ENCODE peak calls at places on chromosomes 6 and 20, in seven cellular contexts. One of them, this sample, is unnamed.

GRCh38 chr6:10541591-10541990 is 20.4 kb downstream of the GCNT2 start:
- DNase-seq in tibial artery: no peak
- DNase-seq in prostate gland: no peak
- DNase-seq in adrenal gland: no peak
- DNase-seq in PC-3: no peak
- DNase-seq in AG04450: no peak
- DNase-seq in fibroblast of lung: no peak
- DNase-seq in this sample: no peak

GRCh38 chr20:62233684-62234083 is 4.6 kb upstream of the OSBPL2 start:
- DNase-seq in tibial artery: no peak
- DNase-seq in prostate gland: no peak
- DNase-seq in adrenal gland: no peak
- DNase-seq in PC-3: no peak
- DNase-seq in AG04450: no peak
- DNase-seq in fibroblast of lung: no peak
- DNase-seq in this sample: no peak

GRCh38 chr6:13445744-13446115 is 41.7 kb downstream of the GFOD1 start:
- DNase-seq in tibial artery: no peak
- DNase-seq in prostate gland: no peak
- DNase-seq in adrenal gland: no peak
- DNase-seq in PC-3: no peak
- DNase-seq in AG04450: no peak
- DNase-seq in fibroblast of lung: no peak
- DNase-seq in this sample: no peak

GRCh38 chr20:21235713-21236445 is 67.3 kb upstream of the XRN2 start:
- DNase-seq in tibial artery: no peak
- DNase-seq in prostate gland: peak; percentile 70
- DNase-seq in adrenal gland: peak; percentile 88
- DNase-seq in PC-3: peak; percentile 86
- DNase-seq in AG04450: peak; percentile 32
- DNase-seq in fibroblast of lung: peak; percentile 75
- DNase-seq in this sample: peak; percentile 25

GRCh38 chr6:111427341-111428116 is 55.5 kb downstream of the REV3L start:
- DNase-seq in tibial artery: no peak
- DNase-seq in prostate gland: peak; percentile 32
- DNase-seq in adrenal gland: no peak
- DNase-seq in PC-3: peak; percentile 91
- DNase-seq in AG04450: peak; percentile 11
- DNase-seq in fibroblast of lung: peak; percentile 79
- DNase-seq in this sample: no peak

GRCh38 chr6:117613920-117614535 is 11.7 kb upstream of the GOPC start:
- DNase-seq in tibial artery: no peak
- DNase-seq in prostate gland: no peak
- DNase-seq in adrenal gland: no peak
- DNase-seq in PC-3: no peak
- DNase-seq in AG04450: no peak
- DNase-seq in fibroblast of lung: no peak
- DNase-seq in this sample: no peak

GRCh38 chr6:22470454-22471368 is 98.7 kb upstream of the HDGFL1 start:
- DNase-seq in tibial artery: peak; percentile 73
- DNase-seq in prostate gland: peak; percentile 80
- DNase-seq in adrenal gland: peak; percentile 74
- DNase-seq in PC-3: peak; percentile 89
- DNase-seq in AG04450: no peak
- DNase-seq in fibroblast of lung: peak; percentile 72
- DNase-seq in this sample: peak; percentile 27

GRCh38 chr20:37973059-37973910 is 60.0 kb downstream of the TTI1 start:
- DNase-seq in tibial artery: peak; percentile 29
- DNase-seq in prostate gland: no peak
- DNase-seq in adrenal gland: peak; percentile 6
- DNase-seq in PC-3: no peak
- DNase-seq in AG04450: no peak
- DNase-seq in fibroblast of lung: no peak
- DNase-seq in this sample: no peak

GRCh38 chr6:85460951-85461805 is 11.3 kb downstream of the NT5E start:
- DNase-seq in tibial artery: no peak
- DNase-seq in prostate gland: no peak
- DNase-seq in adrenal gland: no peak
- DNase-seq in PC-3: peak; percentile 68
- DNase-seq in AG04450: no peak
- DNase-seq in fibroblast of lung: peak; percentile 64
- DNase-seq in this sample: no peak

GRCh38 chr6:28606424-28607391 is 81.0 kb downstream of the GPX5 start:
- DNase-seq in tibial artery: no peak
- DNase-seq in prostate gland: no peak
- DNase-seq in adrenal gland: peak; percentile 66
- DNase-seq in PC-3: peak; percentile 59
- DNase-seq in AG04450: no peak
- DNase-seq in fibroblast of lung: peak; percentile 69
- DNase-seq in this sample: no peak

GRCh38 chr6:112626468-112627082 is 279.4 kb downstream of the RFPL4B start:
- DNase-seq in tibial artery: no peak
- DNase-seq in prostate gland: no peak
- DNase-seq in adrenal gland: no peak
- DNase-seq in PC-3: peak; percentile 55
- DNase-seq in AG04450: peak; percentile 27
- DNase-seq in fibroblast of lung: peak; percentile 78
- DNase-seq in this sample: no peak

GRCh38 chr20:32680544-32681174 is 6.9 kb upstream of the C20orf203 start:
- DNase-seq in tibial artery: no peak
- DNase-seq in prostate gland: no peak
- DNase-seq in adrenal gland: no peak
- DNase-seq in PC-3: no peak
- DNase-seq in AG04450: no peak
- DNase-seq in fibroblast of lung: no peak
- DNase-seq in this sample: no peak

GRCh38 chr20:13119583-13119982 is 101.5 kb upstream of the ISM1 start:
- DNase-seq in tibial artery: no peak
- DNase-seq in prostate gland: peak; percentile 49
- DNase-seq in adrenal gland: peak; percentile 57
- DNase-seq in PC-3: peak; percentile 87
- DNase-seq in AG04450: peak; percentile 7
- DNase-seq in fibroblast of lung: peak; percentile 73
- DNase-seq in this sample: no peak

GRCh38 chr6:16930432-16930831 is 169.2 kb upstream of the ATXN1 start:
- DNase-seq in tibial artery: no peak
- DNase-seq in prostate gland: no peak
- DNase-seq in adrenal gland: no peak
- DNase-seq in PC-3: no peak
- DNase-seq in AG04450: no peak
- DNase-seq in fibroblast of lung: no peak
- DNase-seq in this sample: no peak
- H3K27ac ChIP-seq in tibial artery: no peak overlapping the region
- H3K27ac ChIP-seq in prostate gland: no peak overlapping the region
- H3K27ac ChIP-seq in adrenal gland: no peak overlapping the region
- H3K27ac ChIP-seq in PC-3: no peak overlapping the region
- H3K27ac ChIP-seq in AG04450: no peak overlapping the region
- H3K27ac ChIP-seq in fibroblast of lung: peak overlapping the region; percentile 60
- H3K27ac ChIP-seq in this sample: no peak overlapping the region

GRCh38 chr6:33779895-33780294 is 9.0 kb downstream of the LEMD2 start:
- DNase-seq in tibial artery: no peak
- DNase-seq in prostate gland: no peak
- DNase-seq in adrenal gland: no peak
- DNase-seq in PC-3: no peak
- DNase-seq in AG04450: no peak
- DNase-seq in fibroblast of lung: no peak
- DNase-seq in this sample: no peak

GRCh38 chr6:33781105-33781975 is 7.6 kb downstream of the LEMD2 start:
- DNase-seq in tibial artery: no peak
- DNase-seq in prostate gland: no peak
- DNase-seq in adrenal gland: no peak
- DNase-seq in PC-3: peak; percentile 79
- DNase-seq in AG04450: no peak
- DNase-seq in fibroblast of lung: no peak
- DNase-seq in this sample: no peak

GRCh38 chr6:33777716-33778474 is 11.0 kb downstream of the LEMD2 start:
- DNase-seq in tibial artery: no peak
- DNase-seq in prostate gland: no peak
- DNase-seq in adrenal gland: no peak
- DNase-seq in PC-3: no peak
- DNase-seq in AG04450: no peak
- DNase-seq in fibroblast of lung: no peak
- DNase-seq in this sample: no peak

GRCh38 chr6:33778475-33779121 is 10.3 kb downstream of the LEMD2 start:
- DNase-seq in tibial artery: no peak
- DNase-seq in prostate gland: no peak
- DNase-seq in adrenal gland: no peak
- DNase-seq in PC-3: no peak
- DNase-seq in AG04450: no peak
- DNase-seq in fibroblast of lung: no peak
- DNase-seq in this sample: no peak

DNA sequence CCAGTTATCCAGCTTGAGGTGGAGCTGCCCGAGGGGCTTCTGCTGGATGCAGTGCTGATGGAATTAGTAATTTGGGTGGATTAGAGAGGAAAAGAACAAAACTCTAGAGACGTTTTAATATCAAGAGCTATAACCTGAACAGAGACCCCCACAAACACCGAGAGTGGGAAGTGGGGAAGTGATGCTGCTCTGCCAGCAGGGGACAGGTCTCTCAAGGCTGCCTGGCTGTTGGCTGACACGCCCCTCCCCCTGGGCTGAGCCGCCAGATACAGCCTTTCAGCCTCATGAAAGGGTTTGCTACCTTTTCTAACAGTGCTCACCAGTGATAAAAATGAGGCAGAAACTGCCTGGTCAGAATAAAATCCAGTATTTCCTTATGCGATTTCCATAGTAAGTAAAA is 9.6 kb downstream of the LEMD2 start:
- DNase-seq in tibial artery: no peak
- DNase-seq in prostate gland: no peak
- DNase-seq in adrenal gland: no peak
- DNase-seq in PC-3: no peak
- DNase-seq in AG04450: no peak
- DNase-seq in fibroblast of lung: no peak
- DNase-seq in this sample: no peak
- TF ChIP-seq CTCF in tibial artery: no peak
- TF ChIP-seq CTCF in prostate gland: no peak
- TF ChIP-seq CTCF in adrenal gland: no peak
- TF ChIP-seq CTCF in PC-3: no peak
- TF ChIP-seq CTCF in AG04450: no peak
- TF ChIP-seq CTCF in fibroblast of lung: no peak
- TF ChIP-seq CTCF in this sample: no peak

GRCh38 chr6:137260205-137260604 is 41.0 kb upstream of the IFNGR1 start:
- DNase-seq in tibial artery: no peak
- DNase-seq in prostate gland: no peak
- DNase-seq in adrenal gland: no peak
- DNase-seq in PC-3: no peak
- DNase-seq in AG04450: no peak
- DNase-seq in fibroblast of lung: no peak
- DNase-seq in this sample: no peak

GRCh38 chr6:137261393-137262154 is 42.4 kb upstream of the IFNGR1 start:
- DNase-seq in tibial artery: no peak
- DNase-seq in prostate gland: peak; percentile 15
- DNase-seq in adrenal gland: no peak
- DNase-seq in PC-3: peak; percentile 87
- DNase-seq in AG04450: peak; percentile 34
- DNase-seq in fibroblast of lung: peak; percentile 77
- DNase-seq in this sample: no peak

GRCh38 chr6:137258170-137258569 is 39.0 kb upstream of the IFNGR1 start:
- DNase-seq in tibial artery: no peak
- DNase-seq in prostate gland: no peak
- DNase-seq in adrenal gland: no peak
- DNase-seq in PC-3: no peak
- DNase-seq in AG04450: no peak
- DNase-seq in fibroblast of lung: no peak
- DNase-seq in this sample: no peak

GRCh38 chr6:137259349-137259748 is 40.2 kb upstream of the IFNGR1 start:
- DNase-seq in tibial artery: no peak
- DNase-seq in prostate gland: no peak
- DNase-seq in adrenal gland: no peak
- DNase-seq in PC-3: peak; percentile 51
- DNase-seq in AG04450: no peak
- DNase-seq in fibroblast of lung: no peak
- DNase-seq in this sample: no peak

DNA sequence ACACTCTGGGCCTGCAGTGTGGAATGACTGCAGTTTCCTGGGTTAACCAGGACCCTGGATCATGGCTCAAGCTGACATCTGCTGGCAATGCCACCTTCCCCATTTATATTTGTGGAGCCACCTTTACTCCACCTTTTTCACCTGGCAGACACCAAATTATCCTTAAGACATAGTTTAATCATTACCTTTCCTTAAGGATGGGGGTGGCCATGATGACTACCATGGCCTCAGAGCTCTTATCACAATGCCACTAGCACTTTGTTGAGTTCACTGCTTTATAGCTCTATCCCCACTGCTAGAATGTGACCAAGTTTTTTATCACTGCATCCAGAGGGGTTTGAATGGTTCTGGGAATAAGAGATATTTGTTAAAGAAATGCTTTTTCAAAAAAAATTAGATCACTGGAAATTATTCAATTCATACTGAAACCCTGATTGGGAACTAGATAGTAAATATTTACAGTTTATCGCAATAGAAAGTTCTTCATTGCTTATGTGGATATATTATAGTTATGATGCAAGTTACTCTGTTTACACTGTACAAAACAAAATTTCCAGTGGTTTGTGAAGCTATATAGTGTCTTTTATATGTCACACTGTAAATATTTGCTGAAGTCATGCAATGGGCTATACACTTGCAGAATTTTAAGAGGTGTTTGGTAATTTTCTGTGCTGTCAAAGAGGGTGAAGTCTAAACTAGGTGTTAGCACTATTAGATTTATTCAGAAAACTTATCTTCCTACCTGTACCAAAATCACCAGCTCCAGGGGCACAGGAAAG is 37.4 kb upstream of the IFNGR1 start:
- DNase-seq in tibial artery: no peak
- DNase-seq in prostate gland: no peak
- DNase-seq in adrenal gland: no peak
- DNase-seq in PC-3: peak; percentile 17
- DNase-seq in AG04450: no peak
- DNase-seq in fibroblast of lung: no peak
- DNase-seq in this sample: no peak
- H3K9me3 ChIP-seq in tibial artery: peaks cover 4% of the 10 kb centered on the region
- H3K9me3 ChIP-seq in prostate gland: no peaks in the 10 kb centered on the region
- H3K9me3 ChIP-seq in adrenal gland: no peaks in the 10 kb centered on the region
- H3K9me3 ChIP-seq in PC-3: no peaks in the 10 kb centered on the region
- H3K9me3 ChIP-seq in AG04450: no peaks in the 10 kb centered on the region
- H3K9me3 ChIP-seq in fibroblast of lung: no peaks in the 10 kb centered on the region
- H3K9me3 ChIP-seq in this sample: no peaks in the 10 kb centered on the region

DNA sequence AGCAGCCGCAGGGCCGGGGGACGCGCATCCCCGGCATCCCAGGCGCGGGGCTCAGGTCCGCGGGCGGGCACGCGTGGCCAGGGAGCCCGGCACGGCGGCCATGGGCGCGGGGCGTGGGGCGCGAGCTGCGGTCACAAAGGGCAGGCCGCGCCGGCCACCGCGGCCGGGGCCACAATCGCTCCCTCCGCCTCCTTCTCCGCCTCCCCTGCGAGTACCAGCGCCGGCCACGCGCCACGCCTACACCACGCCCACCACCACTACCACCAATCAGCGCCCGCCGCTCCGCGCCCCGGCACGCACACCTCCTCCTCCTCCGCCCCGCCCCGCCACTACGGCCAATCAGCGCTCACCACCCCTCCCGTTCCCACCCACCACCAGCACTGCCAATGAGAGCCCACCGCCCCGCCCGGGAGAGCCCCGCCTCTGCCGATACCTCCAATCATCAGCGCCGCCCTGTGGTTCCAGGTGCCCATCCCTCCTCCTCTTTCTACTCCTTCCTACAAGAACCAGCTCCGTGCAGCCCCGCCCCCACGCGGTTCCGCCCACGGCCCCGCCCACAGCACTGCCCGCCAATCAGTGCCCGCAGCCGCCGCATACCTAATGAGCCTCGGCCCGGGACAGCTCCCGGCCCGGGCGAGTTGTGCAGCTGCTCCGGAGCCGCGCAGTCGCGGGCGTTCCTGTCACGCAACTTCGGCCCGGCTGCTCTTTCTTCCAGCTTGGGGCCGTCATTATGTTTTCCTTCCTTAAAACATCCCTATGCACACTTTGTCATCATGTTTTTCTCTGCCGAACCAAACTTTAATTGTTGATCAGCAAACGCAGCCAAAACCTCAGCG is at the start of gene RPS6KA2:
- DNase-seq in tibial artery: peak; percentile 100
- DNase-seq in prostate gland: peak; percentile 100
- DNase-seq in adrenal gland: peak; percentile 100
- DNase-seq in PC-3: peak; percentile 94
- DNase-seq in AG04450: peak; percentile 99
- DNase-seq in fibroblast of lung: peak; percentile 99
- DNase-seq in this sample: peak; percentile 100
- H3K27ac ChIP-seq in tibial artery: peak within 1 kb of the TSS; percentile 81
- H3K27ac ChIP-seq in prostate gland: peak within 1 kb of the TSS; percentile 82
- H3K27ac ChIP-seq in adrenal gland: peak within 1 kb of the TSS; percentile 91
- H3K27ac ChIP-seq in PC-3: peak within 1 kb of the TSS; percentile 49
- H3K27ac ChIP-seq in AG04450: peak within 1 kb of the TSS; percentile 89
- H3K27ac ChIP-seq in fibroblast of lung: peak within 1 kb of the TSS; percentile 84
- H3K27ac ChIP-seq in this sample: peak within 1 kb of the TSS; percentile 91

This sample was measured in gastrocnemius medialis.